ENCODE peak calls at places on chromosomes 1 and 21, in ten cellular contexts. J, T, M, H, O, N, B, K, P and E are unnamed samples.

GRCh38 chr1:230877139-230877923 is 9.0 kb upstream of the C1orf198 start:
- DNase-seq in J (no peak), T (no peak), M (no peak), H (no peak), O (no peak), N (no peak), B (peak), K (no peak), P (no peak), E (no peak)

GRCh38 chr1:55362558-55362957 is 147.4 kb upstream of the USP24 start:
- DNase-seq in J (no peak), T (no peak), M (no peak), H (no peak), O (no peak), N (peak), B (peak), K (no peak), P (no peak), E (no peak)

GRCh38 chr1:89472253-89472652 is 52.4 kb upstream of the LRRC8B start:
- DNase-seq in J (no peak), T (no peak), M (no peak), H (no peak), O (no peak), N (no peak), B (no peak), K (no peak), P (no peak), E (no peak)

GRCh38 chr1:43300661-43301094 is at the start of gene TIE1:
- DNase-seq in J (no peak), T (no peak), M (no peak), H (no peak), O (no peak), N (peak), B (peak), K (no peak), P (no peak), E (no peak)

GRCh38 chr1:206633708-206634121 is 1.6 kb upstream of the DYRK3 start:
- DNase-seq in J (no peak), T (no peak), M (no peak), H (no peak), O (no peak), N (peak), B (peak), K (no peak), P (no peak), E (no peak)

GRCh38 chr21:25361097-25361496 is 246.2 kb downstream of the MRPL39 start:
- DNase-seq in J (no peak), T (no peak), M (no peak), H (no peak), O (no peak), N (no peak), B (no peak), K (no peak), P (no peak), E (peak)

GRCh38 chr21:35503646-35504045 is 454.5 kb upstream of the RUNX1 start:
- DNase-seq in J (no peak), T (no peak), M (no peak), H (no peak), O (no peak), N (peak), B (no peak), K (no peak), P (no peak), E (peak)

GRCh38 chr1:14968251-14968812 is 185.2 kb upstream of the TMEM51 start:
- DNase-seq in J (no peak), T (no peak), M (no peak), H (peak), O (no peak), N (peak), B (peak), K (no peak), P (no peak), E (no peak)

GRCh38 chr21:31647650-31648049 is 11.8 kb upstream of the SOD1 start:
- DNase-seq in J (no peak), T (no peak), M (no peak), H (no peak), O (no peak), N (no peak), B (no peak), K (no peak), P (no peak), E (no peak)